ENCODE peak calls at places on chromosomes 1 and 21, in five cellular contexts. P is SK-N-SH, O is psoas muscle, J is heart left ventricle, C is H1. W is an unnamed sample. For H3K4me1, the result is how much of the 10 kb centered on the place peaks cover.

GRCh38 chr1:25954371-25954938 is 43.4 kb downstream of the PAFAH2 start:
- DNase-seq in P (no peak), O (no peak), J (no peak), C (no peak), W (no peak)

GRCh38 chr1:205313681-205314308 is 7.8 kb downstream of the NUAK2 start:
- DNase-seq in P (no peak), O (peak), J (peak), C (peak), W (peak)

GRCh38 chr1:181159451-181160151 is 71.1 kb downstream of the IER5 start:
- DNase-seq in P (no peak), O (no peak), J (peak), C (no peak), W (peak)

GRCh38 chr21:44330698-44331097 is 8.5 kb downstream of the CFAP410 start:
- DNase-seq in P (no peak), O (no peak), J (no peak), C (no peak), W (no peak)

GRCh38 chr1:32249831-32250525 is 1.1 kb upstream of the LCK start:
- DNase-seq in P (no peak), O (peak), J (peak), C (no peak), W (peak)

GRCh38 chr21:17402885-17403477 is 109.9 kb upstream of the CXADR start:
- DNase-seq in P (peak), O (no peak), J (no peak), C (no peak), W (no peak)

GRCh38 chr1:64343105-64343960 is 126.6 kb upstream of the CACHD1 start:
- DNase-seq in P (peak), O (no peak), J (no peak), C (no peak), W (no peak)

GRCh38 chr1:61552630-61553029 is 172.3 kb downstream of the TM2D1 start:
- DNase-seq in P (no peak), O (no peak), J (no peak), C (no peak), W (no peak)

GRCh38 chr1:51968632-51969031 is 21.9 kb downstream of the RAB3B start:
- DNase-seq in P (no peak), O (no peak), J (no peak), C (no peak), W (no peak)
- H3K4me1 ChIP-seq in P (under half), O (under half), J (under half), C (under half), W (under half)

GRCh38 chr1:16183157-16183556 is 27.3 kb upstream of the EPHA2 start:
- DNase-seq in P (no peak), O (no peak), J (no peak), C (no peak), W (no peak)

GRCh38 chr1:16181887-16182719 is 26.2 kb upstream of the EPHA2 start:
- DNase-seq in P (no peak), O (peak), J (peak), C (peak), W (peak)

GRCh38 chr1:16186655-16187235 is 25.7 kb downstream of the ARHGEF19 start:
- DNase-seq in P (no peak), O (no peak), J (no peak), C (no peak), W (no peak)

GRCh38 chr1:16183765-16184556 is 28.1 kb upstream of the EPHA2 start:
- DNase-seq in P (no peak), O (no peak), J (no peak), C (no peak), W (no peak)

GRCh38 chr1:16184557-16185303 is 27.7 kb downstream of the ARHGEF19 start:
- DNase-seq in P (no peak), O (no peak), J (no peak), C (no peak), W (no peak)
- TF ChIP-seq CTCF in P (no peak), O (no peak), J (no peak), C (no peak), W (no peak)

GRCh38 chr1:115115521-115116161 is 26.3 kb upstream of the TSPAN2 start:
- DNase-seq in P (no peak), O (no peak), J (no peak), C (no peak), W (no peak)
- H3K27ac ChIP-seq in P (no peak), O (no peak), J (no peak), C (no peak), W (no peak)

GRCh38 chr1:156121441-156121840 is 6.9 kb downstream of the LMNA start:
- DNase-seq in P (no peak), O (no peak), J (no peak), C (no peak), W (no peak)

GRCh38 chr1:156122519-156123355 is 8.2 kb downstream of the LMNA start:
- DNase-seq in P (no peak), O (peak), J (peak), C (no peak), W (peak)

GRCh38 chr1:156122086-156122485 is 7.6 kb downstream of the LMNA start:
- DNase-seq in P (no peak), O (no peak), J (no peak), C (no peak), W (no peak)

GRCh38 chr1:156124557-156125483 is 10.3 kb downstream of the LMNA start:
- DNase-seq in P (no peak), O (peak), J (peak), C (no peak), W (peak)

GRCh38 chr1:156123356-156124196 is 9.1 kb downstream of the LMNA start:
- DNase-seq in P (peak), O (peak), J (peak), C (no peak), W (peak)
- H3K4me1 ChIP-seq in P (half or more), O (half or more), J (half or more), C (under half), W (half or more)

DNA sequence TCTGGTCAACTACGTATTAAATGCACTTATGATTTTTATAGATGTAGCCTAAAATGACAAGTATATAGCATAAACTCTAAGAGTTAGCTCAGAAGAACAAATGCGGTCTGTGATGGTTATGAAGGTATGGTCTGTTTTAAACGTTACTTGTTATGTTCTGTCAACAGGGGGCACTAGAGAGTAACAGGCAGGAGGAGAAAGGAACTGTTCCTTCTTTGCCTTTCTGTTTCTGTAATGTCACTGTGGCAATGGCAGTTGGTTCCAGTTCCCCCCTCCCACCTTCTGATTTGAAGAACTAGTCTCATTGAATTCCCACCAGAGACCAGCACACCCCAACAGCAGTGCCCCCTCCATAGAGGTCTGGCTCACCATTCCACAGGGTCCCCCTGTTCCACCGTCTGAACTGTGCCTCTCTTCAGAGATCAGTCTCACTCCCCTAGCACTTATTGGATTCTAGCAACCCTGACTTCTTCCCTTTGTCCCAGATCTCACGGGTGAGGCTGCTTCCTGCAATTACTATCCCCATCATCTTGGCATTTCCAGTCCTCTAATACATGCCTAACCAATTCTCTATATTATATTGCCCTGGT is 14.0 kb downstream of the KRTAP24-1 start:
- DNase-seq in P (peak), O (no peak), J (no peak), C (no peak), W (peak)
- TF ChIP-seq CTCF in P (peak), O (no peak), J (no peak), C (peak), W (no peak)

GRCh38 chr1:5140136-5140535 is 485.7 kb downstream of the AJAP1 start:
- DNase-seq in P (no peak), O (no peak), J (no peak), C (no peak), W (no peak)

GRCh38 chr1:5140962-5141361 is 486.6 kb downstream of the AJAP1 start:
- DNase-seq in P (no peak), O (no peak), J (no peak), C (no peak), W (no peak)

GRCh38 chr1:5142389-5142788 is 488.0 kb downstream of the AJAP1 start:
- DNase-seq in P (no peak), O (no peak), J (no peak), C (no peak), W (no peak)

GRCh38 chr1:5141750-5142149 is 487.3 kb downstream of the AJAP1 start:
- DNase-seq in P (no peak), O (no peak), J (no peak), C (no peak), W (no peak)
- H3K27ac ChIP-seq in P (no peak), O (no peak), J (no peak), C (no peak), W (no peak)

GRCh38 chr1:178727014-178727895 is 2.2 kb downstream of the RALGPS2 start:
- DNase-seq in P (no peak), O (no peak), J (no peak), C (no peak), W (peak)
- H3K4me1 ChIP-seq in P (under half), O (under half), J (under half), C (under half), W (under half)

GRCh38 chr21:15614757-15615156 is 115.0 kb upstream of the USP25 start:
- DNase-seq in P (no peak), O (no peak), J (no peak), C (no peak), W (no peak)

GRCh38 chr21:15620892-15621291 is 108.9 kb upstream of the USP25 start:
- DNase-seq in P (no peak), O (no peak), J (no peak), C (no peak), W (no peak)

GRCh38 chr21:15616864-15617574 is 112.8 kb upstream of the USP25 start:
- DNase-seq in P (no peak), O (no peak), J (no peak), C (no peak), W (no peak)

GRCh38 chr21:15617968-15618367 is 111.8 kb upstream of the USP25 start:
- DNase-seq in P (peak), O (no peak), J (no peak), C (no peak), W (no peak)
- TF ChIP-seq CTCF in P (no peak), O (no peak), J (no peak), C (no peak), W (no peak)

W was measured in colonic mucosa.